ENCODE peak calls at places on chromosomes 11 and 22, in seven cellular contexts. J is astrocyte, D is MM.1S, F is K562, Z is H1, O is GM23338, B is neural progenitor cell. P is an unnamed sample. For H4K20me1, the result is how much of the 10 kb centered on the place peaks cover.

GRCh38 chr22:38758276-38758945 is 2.6 kb upstream of the SUN2 start:
- DNase-seq in J (no peak), D (no peak), F (peak), Z (no peak), O (no peak), B (no peak), P (no peak)

GRCh38 chr22:39421691-39422090 is 22.1 kb downstream of the TAB1 start:
- DNase-seq in J (no peak), D (no peak), F (no peak), Z (no peak), O (no peak), B (no peak), P (no peak)

GRCh38 chr11:2826679-2827056 is 58.9 kb downstream of the CDKN1C start:
- DNase-seq in J (no peak), D (no peak), F (no peak), Z (no peak), O (no peak), B (no peak), P (no peak)

GRCh38 chr11:102341844-102342318 is 5.1 kb upstream of the BIRC2 start:
- DNase-seq in J (peak), D (peak), F (peak), Z (peak), O (peak), B (peak), P (peak)

GRCh38 chr11:47161134-47161854 is 15.4 kb downstream of the ARFGAP2 start:
- DNase-seq in J (no peak), D (peak), F (peak), Z (peak), O (peak), B (peak), P (peak)

GRCh38 chr11:44312876-44313275 is 2.9 kb upstream of the ALX4 start:
- DNase-seq in J (no peak), D (no peak), F (no peak), Z (no peak), O (no peak), B (no peak), P (no peak)

GRCh38 chr22:46064236-46064965 is 85.9 kb upstream of the PPARA start:
- DNase-seq in J (peak), D (no peak), F (no peak), Z (no peak), O (no peak), B (no peak), P (peak)

GRCh38 chr11:72491001-72491400 is 56.7 kb upstream of the CLPB start:
- DNase-seq in J (peak), D (no peak), F (no peak), Z (no peak), O (no peak), B (no peak), P (peak)

GRCh38 chr22:44894782-44895181 is 115.0 kb downstream of the PHF21B start:
- DNase-seq in J (no peak), D (no peak), F (no peak), Z (no peak), O (no peak), B (no peak), P (no peak)

GRCh38 chr22:37334461-37334858 is 52.2 kb downstream of the CYTH4 start:
- DNase-seq in J (no peak), D (no peak), F (no peak), Z (no peak), O (peak), B (peak), P (no peak)

GRCh38 chr22:37335819-37336199 is 53.5 kb downstream of the CYTH4 start:
- DNase-seq in J (no peak), D (no peak), F (no peak), Z (no peak), O (no peak), B (peak), P (no peak)

GRCh38 chr22:37333724-37334460 is 51.6 kb downstream of the CYTH4 start:
- DNase-seq in J (no peak), D (no peak), F (no peak), Z (no peak), O (no peak), B (no peak), P (no peak)

GRCh38 chr22:37336474-37337028 is 54.2 kb downstream of the CYTH4 start:
- DNase-seq in J (no peak), D (no peak), F (peak), Z (no peak), O (no peak), B (no peak), P (no peak)

DNA sequence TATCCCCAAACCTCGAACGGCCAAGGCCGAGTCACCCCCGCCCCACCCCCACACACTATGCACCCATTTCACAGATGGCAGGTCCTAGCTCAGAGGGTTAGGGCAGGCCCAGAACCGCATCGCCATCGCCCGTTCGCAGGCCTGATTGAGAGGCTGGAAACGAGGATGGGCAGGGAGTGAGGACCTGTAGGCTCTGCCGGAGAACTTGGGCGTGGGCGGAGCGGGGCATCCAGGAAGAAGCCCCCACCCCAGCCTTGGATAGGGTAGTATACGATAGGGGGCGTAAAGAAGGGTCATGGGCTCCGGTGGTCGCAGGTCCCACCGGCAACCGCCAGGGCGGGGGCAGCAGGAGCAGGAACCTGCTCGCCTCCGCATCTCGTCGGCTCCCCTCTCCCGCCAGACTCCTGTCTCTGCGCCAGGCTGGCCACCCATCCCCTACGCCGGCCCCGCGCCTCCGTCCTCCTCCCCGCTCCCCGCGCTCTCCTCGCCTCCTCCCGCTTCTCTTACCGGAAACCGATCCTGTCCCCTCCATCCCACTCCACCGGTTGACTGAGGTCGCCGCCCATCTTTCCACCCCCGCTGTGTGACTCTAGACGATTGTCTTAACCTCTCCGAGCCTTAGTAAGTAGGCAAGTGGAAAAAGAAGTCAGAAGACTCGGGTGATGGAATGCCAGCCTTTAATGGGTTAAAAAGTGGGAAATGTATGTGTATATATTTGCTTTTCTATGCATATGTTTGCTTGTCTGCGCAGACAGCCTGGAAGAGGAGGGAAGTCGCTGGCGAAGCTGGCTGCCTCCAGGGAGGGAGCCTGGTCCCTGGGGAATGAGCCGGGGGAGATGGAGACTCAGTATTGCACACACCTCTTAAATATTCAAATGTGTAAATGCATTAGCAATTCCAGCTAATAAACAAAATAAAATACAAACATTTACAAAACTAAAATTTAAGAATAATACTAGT is 52.8 kb downstream of the CYTH4 start:
- DNase-seq in J (no peak), D (no peak), F (no peak), Z (peak), O (peak), B (peak), P (no peak)
- TF ChIP-seq EZH2 in J (peak), D (no peak), F (no peak), Z (peak), O (no peak), B (peak), P (peak)

GRCh38 chr11:120142072-120142423 is 4.1 kb upstream of the TRIM29 start:
- DNase-seq in J (no peak), D (no peak), F (no peak), Z (peak), O (no peak), B (no peak), P (no peak)
- H4K20me1 ChIP-seq in J (under half), D (under half), F (under half), Z (under half), O (under half), B (under half), P (under half)

GRCh38 chr22:27041745-27042144 is 384.4 kb downstream of the MIAT start:
- DNase-seq in J (no peak), D (no peak), F (no peak), Z (no peak), O (no peak), B (no peak), P (no peak)
- H3K27ac ChIP-seq in J (no peak), D (no peak), F (no peak), Z (no peak), O (no peak), B (no peak), P (no peak)

DNA sequence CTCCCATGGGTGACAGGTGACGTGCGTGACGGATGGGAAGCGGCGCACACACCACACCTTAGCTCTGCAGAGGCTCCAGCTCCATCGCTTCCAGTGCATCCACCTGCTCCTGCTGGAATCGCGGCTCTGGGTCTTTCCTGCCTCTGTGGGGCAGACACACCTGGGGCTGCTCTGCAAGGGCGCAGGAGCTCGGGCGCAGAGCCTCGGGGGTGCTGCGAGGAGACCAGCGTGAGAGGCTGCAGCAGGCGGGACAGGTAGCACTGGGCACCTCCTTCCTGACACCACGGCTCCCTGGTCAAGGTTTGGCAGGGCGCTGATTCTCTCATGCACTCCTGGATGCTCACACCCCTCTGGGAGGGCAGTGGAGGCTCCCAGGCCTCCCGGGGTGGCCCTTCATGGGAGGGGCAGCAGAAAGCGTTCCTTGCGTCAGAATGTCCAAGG is 1494.3 kb downstream of the BRD1 start:
- DNase-seq in J (no peak), D (no peak), F (no peak), Z (no peak), O (no peak), B (no peak), P (no peak)
- TF ChIP-seq EZH2 in J (no peak), D (no peak), F (no peak), Z (no peak), O (no peak), B (no peak), P (no peak)

GRCh38 chr11:108669261-108669660 is 4.4 kb downstream of the DDX10 start:
- DNase-seq in J (no peak), D (no peak), F (no peak), Z (no peak), O (no peak), B (no peak), P (no peak)
- H4K20me1 ChIP-seq in J (under half), D (under half), F (under half), Z (under half), O (under half), B (under half), P (under half)

P was measured in fibroblast of lung.